ENCODE peak calls at places on chromosomes 16 and 17, in nine cellular contexts. D is ACHN; J is fibroblast of pulmonary artery; L is iPS DF 19.7; B is right lobe of liver; K is neural crest cell; T is activated T-cell treated with anti-CD3 and anti-CD28 coated beads, Interleukin-2, amount 50 U/mL, for 72 hours; Y is MCF 10A; S is psoas muscle. E is an unnamed sample.
A peak's percentile ranks its signal among the peaks of the same experiment; 100 is the strongest.

GRCh38 chr16:22814330-22815105 is 556 bp downstream of the HS3ST2 start:
- DNase-seq in J (no peak), K (no peak), L (peak; percentile 2), B (no peak), D (no peak), Y (no peak), S (no peak), T (no peak), E (no peak)

GRCh38 chr17:42386784-42387183 is 1.5 kb downstream of the STAT3 start:
- DNase-seq in B (no peak), S (no peak), L (no peak), K (no peak), D (no peak), T (no peak), J (no peak), Y (no peak), E (peak; percentile 42)

GRCh38 chr16:19219836-19220235 is 51.8 kb downstream of the SYT17 start:
- DNase-seq in B (no peak), D (no peak), S (no peak), T (no peak), K (no peak), J (no peak), Y (no peak), L (no peak), E (no peak)

GRCh38 chr17:39662551-39663339 is 2.4 kb upstream of the TCAP start:
- DNase-seq in D (no peak), T (no peak), L (no peak), K (no peak), B (no peak), Y (no peak), J (no peak), S (no peak), E (no peak)

GRCh38 chr17:47698749-47699535 is 5.0 kb downstream of the TBKBP1 start:
- DNase-seq in S (peak; percentile 51), J (peak; percentile 57), D (peak; percentile 50), T (peak; percentile 79), L (no peak), B (peak; percentile 68), K (peak; percentile 76), Y (peak; percentile 60), E (peak; percentile 47)

GRCh38 chr17:38498353-38498752 is 70.1 kb downstream of the ARHGAP23 start:
- DNase-seq in Y (no peak), D (no peak), B (no peak), K (no peak), T (no peak), L (no peak), S (no peak), J (no peak), E (no peak)

GRCh38 chr17:6555331-6556120 is 829 bp downstream of the PITPNM3 start:
- DNase-seq in Y (peak; percentile 79), K (no peak), S (no peak), T (peak; percentile 41), L (no peak), D (peak; percentile 88), B (no peak), J (no peak), E (peak; percentile 23)

GRCh38 chr17:78748730-78749317 is 33.2 kb downstream of the CYTH1 start:
- DNase-seq in B (peak; percentile 86), Y (peak; percentile 56), T (peak; percentile 86), K (no peak), D (no peak), J (peak; percentile 45), S (peak; percentile 45), L (no peak), E (peak; percentile 70)

GRCh38 chr17:78797691-78798585 is 15.9 kb upstream of the CYTH1 start:
- DNase-seq in J (no peak), D (no peak), S (no peak), K (no peak), Y (no peak), L (no peak), T (no peak), B (no peak), E (no peak)

GRCh38 chr17:41394254-41395016 is 3.0 kb downstream of the KRT31 start:
- DNase-seq in L (no peak), S (no peak), J (no peak), D (no peak), Y (no peak), T (no peak), B (no peak), K (no peak), E (no peak)

E was measured in fibroblast of the aortic adventitia.